ENCODE peak calls at places on chromosomes 3 and 15, in six cellular contexts. I, S, N, V, F and D are unnamed samples.

GRCh38 chr3:46985588-46985987 is 6.1 kb downstream of the NBEAL2 start:
- DNase-seq in I (no peak), S (no peak), N (no peak), V (no peak), F (no peak), D (no peak)

GRCh38 chr3:190722181-190722905 is 140.2 kb downstream of the GMNC start:
- DNase-seq in I (no peak), S (no peak), N (no peak), V (no peak), F (no peak), D (no peak)

GRCh38 chr15:40584191-40584590 is 9.9 kb upstream of the KNL1 start:
- DNase-seq in I (no peak), S (no peak), N (no peak), V (no peak), F (no peak), D (no peak)

GRCh38 chr3:66470285-66470684 is 30.5 kb downstream of the LRIG1 start:
- DNase-seq in I (no peak), S (no peak), N (no peak), V (no peak), F (no peak), D (no peak)

GRCh38 chr3:14771593-14772497 is 46.9 kb upstream of the FGD5 start:
- DNase-seq in I (no peak), S (no peak), N (no peak), V (no peak), F (no peak), D (peak; percentile 58)

GRCh38 chr15:56244237-56244810 is 645 bp upstream of the RFX7 start:
- DNase-seq in I (peak; percentile 82), S (no peak), N (peak; percentile 38), V (no peak), F (peak; percentile 27), D (peak; percentile 88)

GRCh38 chr15:98865397-98866339 is 141.9 kb downstream of the PGPEP1L start:
- DNase-seq in I (peak; percentile 28), S (no peak), N (peak; percentile 79), V (no peak), F (peak; percentile 78), D (no peak)

GRCh38 chr3:167772992-167773391 is 37.5 kb downstream of the SERPINI1 start:
- DNase-seq in I (no peak), S (no peak), N (no peak), V (no peak), F (no peak), D (no peak)

GRCh38 chr15:72487070-72487797 is 13.1 kb downstream of the ARIH1 start:
- DNase-seq in I (no peak), S (no peak), N (no peak), V (no peak), F (no peak), D (no peak)

GRCh38 chr15:80070840-80071239 is 11.4 kb downstream of the ZFAND6 start:
- DNase-seq in I (peak; percentile 82), S (no peak), N (no peak), V (no peak), F (no peak), D (no peak)

GRCh38 chr15:94119923-94120775 is 111.2 kb upstream of the MCTP2 start:
- DNase-seq in I (peak; percentile 71), S (peak; percentile 77), N (peak; percentile 56), V (peak; percentile 23), F (peak; percentile 60), D (no peak)

GRCh38 chr3:16151109-16151508 is 23.4 kb upstream of the GALNT15 start:
- DNase-seq in I (no peak), S (no peak), N (peak; percentile 38), V (no peak), F (no peak), D (no peak)

GRCh38 chr3:32340639-32341365 is 50.9 kb upstream of the CMTM7 start:
- DNase-seq in I (peak; percentile 61), S (no peak), N (peak; percentile 27), V (no peak), F (no peak), D (no peak)

GRCh38 chr3:8443829-8444791 is 57.5 kb upstream of the LMCD1 start:
- DNase-seq in I (peak; percentile 99), S (peak; percentile 93), N (peak; percentile 88), V (peak; percentile 23), F (peak; percentile 94), D (no peak)

GRCh38 chr3:138908815-138909214 is 38.1 kb downstream of the FOXL2 start:
- DNase-seq in I (no peak), S (no peak), N (no peak), V (no peak), F (no peak), D (no peak)

GRCh38 chr15:73024161-73024560 is 28.1 kb upstream of the NEO1 start:
- DNase-seq in I (no peak), S (no peak), N (no peak), V (no peak), F (no peak), D (no peak)

GRCh38 chr3:57120040-57120802 is 44.9 kb downstream of the IL17RD start:
- DNase-seq in I (no peak), S (no peak), N (no peak), V (no peak), F (no peak), D (no peak)

GRCh38 chr3:149663966-149664365 is 6.1 kb upstream of the WWTR1 start:
- DNase-seq in I (no peak), S (no peak), N (no peak), V (no peak), F (no peak), D (no peak)

GRCh38 chr15:28017423-28017924 is 81.6 kb downstream of the OCA2 start:
- DNase-seq in I (peak; percentile 73), S (no peak), N (no peak), V (no peak), F (no peak), D (peak; percentile 71)

GRCh38 chr3:102020670-102021069 is 171.4 kb downstream of the NFKBIZ start:
- DNase-seq in I (no peak), S (no peak), N (no peak), V (no peak), F (no peak), D (no peak)

GRCh38 chr15:65384895-65385867 is 7.4 kb upstream of the IGDCC3 start:
- DNase-seq in I (peak; percentile 87), S (peak; percentile 60), N (peak; percentile 87), V (peak; percentile 70), F (peak; percentile 89), D (no peak)

DNA sequence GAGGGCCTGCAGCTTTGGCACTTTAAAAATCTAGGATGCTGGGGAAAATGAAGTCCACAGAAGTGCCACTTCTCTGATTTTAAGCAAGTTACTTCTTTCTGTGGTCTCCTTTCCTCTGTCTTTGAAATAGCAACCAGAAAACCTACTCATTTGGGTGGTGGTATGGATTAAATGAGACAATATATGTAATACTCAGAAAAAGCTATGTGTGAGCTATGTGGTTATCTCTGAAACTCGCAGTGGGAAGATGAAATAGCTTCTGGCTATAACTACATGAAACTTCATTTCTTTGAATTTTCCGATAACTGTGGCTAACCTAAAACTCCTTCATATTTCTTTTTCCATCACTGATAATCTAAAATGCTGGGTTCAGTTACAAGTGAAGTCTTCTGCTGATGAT is 368.9 kb downstream of the CLSTN2 start:
- DNase-seq in I (no peak), S (no peak), N (no peak), V (no peak), F (no peak), D (no peak)
- H3K4me1 ChIP-seq in I (no peaks in the 10 kb centered on the region), S (no peaks in the 10 kb centered on the region), N (no peaks in the 10 kb centered on the region), V (peaks cover 12% of the 10 kb centered on the region), F (no peaks in the 10 kb centered on the region), D (no peaks in the 10 kb centered on the region)

GRCh38 chr3:175989161-175989560 is 1130.0 kb downstream of the NAALADL2 start:
- DNase-seq in I (no peak), S (no peak), N (no peak), V (no peak), F (no peak), D (no peak)

GRCh38 chr3:175983369-175983768 is 1124.2 kb downstream of the NAALADL2 start:
- DNase-seq in I (no peak), S (no peak), N (no peak), V (no peak), F (no peak), D (no peak)

GRCh38 chr3:175980731-175981130 is 1121.6 kb downstream of the NAALADL2 start:
- DNase-seq in I (no peak), S (no peak), N (no peak), V (no peak), F (no peak), D (no peak)

GRCh38 chr3:175988401-175988800 is 1129.3 kb downstream of the NAALADL2 start:
- DNase-seq in I (no peak), S (no peak), N (no peak), V (no peak), F (no peak), D (no peak)

DNA sequence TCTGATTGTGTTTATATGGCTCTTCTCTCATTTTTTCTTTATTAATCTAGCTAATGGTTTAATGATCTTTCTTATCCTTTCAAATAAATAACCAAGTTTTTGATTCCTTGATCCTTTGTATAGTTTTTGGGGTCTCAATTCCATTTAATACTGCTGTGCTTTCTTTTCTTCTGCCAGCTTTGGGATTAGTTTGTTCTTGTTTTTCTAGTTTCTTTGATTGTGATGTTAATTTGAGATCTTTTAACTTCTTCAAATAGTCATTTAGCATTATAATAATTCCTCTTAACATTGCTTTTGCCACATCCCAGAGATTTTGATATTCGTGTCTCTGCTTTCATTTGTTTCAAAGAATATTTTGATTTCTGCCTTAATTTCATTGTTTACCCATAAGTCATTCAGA is 1126.6 kb downstream of the NAALADL2 start:
- DNase-seq in I (no peak), S (no peak), N (no peak), V (no peak), F (no peak), D (no peak)
- TF ChIP-seq POLR2AphosphoS5 in I (no peak), S (no peak), N (no peak), V (no peak), F (no peak), D (no peak)

DNA sequence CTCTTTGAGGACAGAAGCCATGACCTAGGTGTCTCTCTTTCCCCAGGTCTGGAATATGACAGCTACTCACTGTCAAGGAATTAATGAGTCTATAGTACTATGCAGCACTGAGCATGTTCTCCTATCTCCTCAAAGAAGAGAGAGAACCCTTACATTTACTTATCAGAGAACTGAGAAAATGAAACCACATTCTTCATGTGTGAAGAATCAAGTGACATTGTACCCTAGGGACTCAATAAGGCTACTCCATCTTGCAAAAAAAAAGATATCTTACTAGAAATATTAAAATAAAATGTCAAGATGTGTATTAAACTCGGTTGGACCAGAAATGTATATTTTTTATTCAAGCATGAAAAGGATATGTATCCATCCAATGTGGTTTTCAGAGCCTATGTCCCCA is 133.2 kb upstream of the COL8A1 start:
- DNase-seq in I (no peak), S (no peak), N (no peak), V (no peak), F (no peak), D (no peak)
- H3K4me1 ChIP-seq in I (no peaks in the 10 kb centered on the region), S (no peaks in the 10 kb centered on the region), N (no peaks in the 10 kb centered on the region), V (no peaks in the 10 kb centered on the region), F (no peaks in the 10 kb centered on the region), D (no peaks in the 10 kb centered on the region)

DNA sequence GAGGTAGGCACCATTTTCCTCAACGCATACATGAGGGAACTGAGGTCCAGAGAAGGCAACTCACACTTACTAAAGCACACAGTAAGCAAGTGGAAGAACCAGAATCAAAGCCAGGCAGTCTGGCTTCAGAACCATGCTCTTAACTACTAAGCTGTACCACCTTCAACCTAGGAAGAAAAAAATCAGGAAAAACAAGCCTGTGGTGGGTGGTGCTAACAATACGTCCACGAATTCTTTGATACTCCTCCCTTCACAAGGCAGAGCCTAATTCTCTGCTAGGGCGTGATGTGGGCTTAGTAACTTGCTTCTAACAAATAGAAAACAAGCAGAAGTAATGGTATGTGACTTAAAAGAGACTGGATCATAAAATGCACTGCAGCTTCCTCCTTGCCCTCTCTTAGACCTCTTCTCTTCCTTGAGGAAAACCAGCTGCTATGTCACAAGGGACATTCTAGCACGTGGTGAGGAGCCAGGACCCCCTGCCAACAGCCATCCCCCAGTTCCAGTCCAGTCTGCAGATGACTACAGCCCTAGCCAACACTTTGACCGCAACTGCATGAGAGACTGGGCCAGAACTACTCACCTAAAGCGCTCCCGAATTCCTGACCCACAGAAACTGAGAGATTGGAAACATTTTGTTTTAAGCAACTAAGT is 36.8 kb downstream of the HACD2 start:
- DNase-seq in I (no peak), S (no peak), N (no peak), V (no peak), F (no peak), D (no peak)
- TF ChIP-seq POLR2AphosphoS5 in I (no peak), S (no peak), N (no peak), V (no peak), F (no peak), D (no peak)